ENCODE peak calls at places on chromosomes 5 and 9, in eight cellular contexts. M, A, S, J, U, H, Y and C are unnamed samples.

GRCh38 chr5:80884851-80885697 is 75.1 kb upstream of the RASGRF2 start:
- DNase-seq in Y (no peak), S (peak), H (no peak), U (no peak), A (no peak), M (no peak), J (no peak), C (peak)

GRCh38 chr5:123000731-123001130 is 35.8 kb downstream of the PPIC start:
- DNase-seq in Y (no peak), U (no peak), H (no peak), M (no peak), A (no peak), J (no peak), S (no peak), C (no peak)

GRCh38 chr5:132883261-132883834 is 9.9 kb downstream of the LEAP2 start:
- DNase-seq in A (peak), M (peak), H (peak), Y (peak), J (peak), S (peak), U (no peak), C (peak)

GRCh38 chr5:10703676-10704075 is 57.4 kb downstream of the DAP start:
- DNase-seq in J (no peak), M (no peak), A (no peak), Y (no peak), S (no peak), H (no peak), U (no peak), C (no peak)

GRCh38 chr5:125823572-125823971 is 599.6 kb upstream of the GRAMD2B start:
- DNase-seq in Y (no peak), H (no peak), A (no peak), S (peak), U (no peak), J (no peak), M (no peak), C (peak)

GRCh38 chr5:111749303-111750026 is 7.5 kb downstream of the NREP start:
- DNase-seq in M (no peak), H (no peak), A (no peak), Y (no peak), J (no peak), S (peak), U (no peak), C (no peak)

GRCh38 chr9:134297082-134297415 is 29.2 kb upstream of the RXRA start:
- DNase-seq in Y (no peak), A (no peak), S (no peak), H (no peak), U (no peak), M (no peak), J (no peak), C (no peak)

GRCh38 chr5:171432581-171433351 is 13.3 kb downstream of the FGF18 start:
- DNase-seq in S (no peak), J (no peak), A (no peak), Y (no peak), U (no peak), H (no peak), M (no peak), C (no peak)

GRCh38 chr5:59538080-59538479 is 355.4 kb downstream of the PDE4D start:
- DNase-seq in H (no peak), Y (no peak), S (no peak), U (no peak), A (no peak), J (no peak), M (no peak), C (no peak)

GRCh38 chr5:154648706-154649105 is 106.5 kb upstream of the LARP1 start:
- DNase-seq in M (peak), J (peak), H (no peak), U (no peak), A (no peak), Y (no peak), S (peak), C (no peak)

GRCh38 chr5:138439537-138440225 is 824 bp downstream of the REEP2 start:
- DNase-seq in J (no peak), M (no peak), S (peak), Y (peak), U (no peak), H (no peak), A (no peak), C (no peak)

GRCh38 chr9:125142560-125143376 is 560 bp downstream of the SCAI start:
- DNase-seq in M (peak), Y (no peak), U (no peak), H (no peak), A (peak), S (no peak), J (peak), C (no peak)

GRCh38 chr5:136174021-136174659 is 18.8 kb downstream of the SMIM32 start:
- DNase-seq in J (no peak), H (no peak), A (peak), M (peak), Y (peak), U (no peak), S (peak), C (peak)

GRCh38 chr5:105630803-105631202 is 2039.9 kb downstream of the EFNA5 start:
- DNase-seq in M (no peak), J (no peak), S (no peak), Y (no peak), H (no peak), A (peak), U (no peak), C (no peak)

GRCh38 chr5:179278119-179278518 is 67.1 kb downstream of the ADAMTS2 start:
- DNase-seq in S (peak), H (no peak), U (no peak), J (no peak), A (no peak), M (no peak), Y (no peak), C (no peak)

GRCh38 chr9:36980148-36980974 is 53.7 kb downstream of the PAX5 start:
- DNase-seq in A (no peak), S (no peak), U (no peak), H (no peak), J (no peak), M (no peak), Y (peak), C (no peak)

GRCh38 chr9:134636142-134636507 is 5.5 kb upstream of the COL5A1 start:
- DNase-seq in S (no peak), J (no peak), M (no peak), Y (no peak), H (no peak), A (no peak), U (no peak), C (no peak)

GRCh38 chr9:93976973-93977372 is 21.8 kb upstream of the BARX1 start:
- DNase-seq in M (no peak), J (peak), S (no peak), H (no peak), Y (no peak), U (no peak), A (no peak), C (peak)

GRCh38 chr9:128550770-128551651 is 1.4 kb upstream of the SPTAN1 start:
- DNase-seq in J (peak), M (peak), U (no peak), Y (no peak), A (no peak), S (peak), H (peak), C (no peak)

GRCh38 chr5:171418316-171418981 is 998 bp upstream of the FGF18 start:
- DNase-seq in M (peak), J (peak), A (peak), U (no peak), S (peak), Y (peak), H (peak), C (peak)

GRCh38 chr9:91071185-91071990 is 269.8 kb downstream of the SYK start:
- DNase-seq in U (no peak), A (no peak), S (peak), H (no peak), Y (no peak), J (peak), M (peak), C (peak)

GRCh38 chr5:139961435-139962157 is 81.5 kb downstream of the NRG2 start:
- DNase-seq in J (no peak), S (no peak), A (no peak), Y (no peak), M (no peak), U (no peak), H (no peak), C (no peak)

GRCh38 chr9:121122450-121123032 is 47.8 kb downstream of the CNTRL start:
- DNase-seq in H (no peak), J (no peak), Y (no peak), S (no peak), M (no peak), U (no peak), A (no peak), C (no peak)

GRCh38 chr9:115063058-115063850 is 54.7 kb downstream of the TNC start:
- DNase-seq in U (no peak), A (no peak), S (peak), Y (no peak), M (peak), J (no peak), H (no peak), C (peak)

GRCh38 chr9:72294952-72295351 is 70.1 kb downstream of the ZFAND5 start:
- DNase-seq in M (peak), A (no peak), H (no peak), S (no peak), U (no peak), Y (no peak), J (no peak), C (peak)

GRCh38 chr5:7519564-7519963 is 123.6 kb downstream of the ADCY2 start:
- DNase-seq in M (no peak), S (no peak), J (no peak), A (no peak), Y (no peak), U (no peak), H (no peak), C (no peak)

GRCh38 chr5:7517006-7517405 is 121.1 kb downstream of the ADCY2 start:
- DNase-seq in H (no peak), U (no peak), S (no peak), M (no peak), A (no peak), Y (no peak), J (no peak), C (no peak)

GRCh38 chr5:7518947-7519560 is 123.1 kb downstream of the ADCY2 start:
- DNase-seq in H (no peak), M (no peak), Y (no peak), A (no peak), U (no peak), S (no peak), J (no peak), C (no peak)
- TF ChIP-seq CTCF in H (no peak), M (no peak), Y (peak), A (no peak), U (no peak), S (no peak), J (no peak), C (no peak)

GRCh38 chr9:131030978-131031641 is 22.1 kb downstream of the LAMC3 start:
- DNase-seq in J (no peak), A (no peak), H (no peak), U (no peak), Y (peak), S (no peak), M (no peak), C (no peak)

GRCh38 chr9:131029574-131029952 is 20.6 kb downstream of the LAMC3 start:
- DNase-seq in Y (no peak), U (no peak), M (no peak), J (no peak), H (no peak), A (no peak), S (no peak), C (no peak)

GRCh38 chr9:131028931-131029573 is 20.1 kb downstream of the LAMC3 start:
- DNase-seq in U (no peak), H (no peak), Y (peak), A (no peak), S (no peak), J (no peak), M (no peak), C (no peak)

GRCh38 chr9:131031642-131032005 is 22.6 kb downstream of the LAMC3 start:
- DNase-seq in S (no peak), A (no peak), U (no peak), J (no peak), Y (no peak), H (no peak), M (no peak), C (no peak)

DNA sequence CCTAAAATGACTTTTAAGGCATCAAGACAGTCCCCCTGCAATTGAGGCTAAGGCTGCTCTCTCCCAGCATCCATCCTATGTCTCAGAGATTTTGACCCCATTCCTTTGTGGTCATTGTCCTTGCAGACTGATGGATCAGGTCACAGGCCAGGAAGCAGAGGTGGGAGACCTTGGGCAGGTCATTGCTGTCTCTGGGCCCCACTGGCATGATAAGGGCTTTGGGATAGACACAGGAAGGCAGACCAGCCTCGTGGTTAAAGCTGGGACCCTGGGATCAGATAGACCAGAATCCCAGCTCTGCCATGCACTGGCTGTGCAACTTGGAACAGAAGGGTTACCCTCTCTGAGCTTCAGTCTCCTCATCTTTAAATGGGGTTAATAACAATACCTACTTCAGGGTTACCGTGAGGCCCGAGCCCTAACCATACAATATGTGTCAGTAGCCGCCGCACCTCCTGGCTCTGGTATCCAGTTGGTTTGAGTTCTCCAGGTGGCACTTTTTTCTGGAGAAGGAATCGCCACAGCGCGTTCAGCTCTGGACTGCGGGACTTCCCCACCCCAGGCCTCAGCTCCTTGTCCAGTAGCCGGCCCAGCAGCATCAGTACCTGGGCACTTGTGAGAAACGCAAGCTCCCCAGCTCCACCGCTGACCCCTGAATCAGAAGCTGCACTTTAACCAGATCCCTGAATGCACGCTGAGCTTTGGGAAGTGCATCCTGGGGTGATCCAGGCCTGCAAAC is 21.4 kb downstream of the LAMC3 start:
- DNase-seq in S (no peak), A (no peak), U (no peak), H (no peak), J (no peak), Y (peak), M (no peak), C (no peak)
- H3K27ac ChIP-seq in S (no peak), A (no peak), U (no peak), H (no peak), J (no peak), Y (no peak), M (no peak), C (no peak)

GRCh38 chr5:145834917-145835838 is at the start of gene PRELID2:
- DNase-seq in Y (peak), S (peak), H (peak), M (peak), U (no peak), A (peak), J (peak), C (no peak)
- TF ChIP-seq CTCF in Y (peak), S (peak), H (peak), M (no peak), U (no peak), A (no peak), J (no peak), C (peak)

GRCh38 chr5:90289837-90290236 is 119.7 kb downstream of the CETN3 start:
- DNase-seq in A (no peak), M (peak), U (no peak), Y (no peak), S (no peak), H (no peak), J (no peak), C (no peak)

GRCh38 chr5:90290648-90291047 is 118.9 kb downstream of the CETN3 start:
- DNase-seq in M (no peak), H (no peak), Y (no peak), S (no peak), A (peak), U (no peak), J (no peak), C (no peak)

GRCh38 chr5:90287031-90287430 is 122.5 kb downstream of the CETN3 start:
- DNase-seq in S (no peak), J (no peak), Y (no peak), M (no peak), H (no peak), U (no peak), A (no peak), C (no peak)

DNA sequence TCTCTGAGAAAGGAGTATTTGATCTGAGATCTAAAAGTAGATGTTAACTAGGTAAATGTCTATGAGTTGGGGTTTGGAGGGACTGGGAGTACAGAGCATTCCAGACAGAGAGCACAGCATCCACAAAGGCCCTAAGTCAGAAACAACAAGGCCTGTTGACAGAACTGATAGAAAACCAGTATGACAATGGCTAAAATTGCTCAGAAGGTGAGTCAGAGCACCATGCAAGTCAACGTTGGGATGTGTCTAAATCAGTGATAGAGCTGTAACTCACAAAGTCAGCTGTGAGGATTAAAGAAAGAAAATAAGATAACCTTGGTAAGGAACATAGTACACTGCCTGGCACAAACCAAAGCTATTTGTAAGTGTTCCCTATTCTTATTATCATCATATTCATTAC is 124.0 kb downstream of the CETN3 start:
- DNase-seq in M (no peak), H (no peak), Y (no peak), S (no peak), J (no peak), A (no peak), U (no peak), C (no peak)
- H3K27ac ChIP-seq in M (no peak), H (no peak), Y (no peak), S (no peak), J (no peak), A (no peak), U (no peak), C (no peak)

GRCh38 chr9:123960965-123961364 is 31.0 kb upstream of the DENND1A start:
- DNase-seq in J (no peak), U (no peak), Y (no peak), M (no peak), S (no peak), A (no peak), H (no peak), C (no peak)
- TF ChIP-seq CTCF in J (no peak), U (no peak), Y (no peak), M (no peak), S (no peak), A (no peak), H (no peak), C (no peak)